ENCODE peak calls at places on chromosomes 3 and 15, in nine cellular contexts. K, D, C, B, X, W, Q, Z and Y are unnamed samples. For H3K27me3, the result is how much of the 10 kb centered on the place peaks cover.

GRCh38 chr3:135328036-135328435 is 533.0 kb downstream of the EPHB1 start:
- DNase-seq in Q (no peak), W (no peak), K (no peak), D (no peak), X (no peak), C (no peak), Z (no peak), B (no peak), Y (no peak)

GRCh38 chr3:32593903-32594525 is 23.4 kb upstream of the DYNC1LI1 start:
- DNase-seq in D (no peak), Q (no peak), W (no peak), X (no peak), Z (no peak), B (no peak), K (no peak), C (no peak), Y (no peak)

GRCh38 chr3:105553851-105554250 is 187.1 kb downstream of the ALCAM start:
- DNase-seq in X (no peak), D (no peak), Q (no peak), B (no peak), W (no peak), C (no peak), K (no peak), Z (no peak), Y (no peak)

GRCh38 chr15:64693134-64693533 is 82.3 kb downstream of the RBPMS2 start:
- DNase-seq in K (no peak), X (no peak), Q (no peak), W (no peak), D (peak), C (no peak), B (no peak), Z (peak), Y (no peak)

GRCh38 chr3:79953591-79954105 is 185.8 kb upstream of the ROBO1 start:
- DNase-seq in W (no peak), K (no peak), D (no peak), Z (no peak), B (no peak), C (no peak), Q (no peak), X (no peak), Y (no peak)

GRCh38 chr3:32813180-32813579 is 4.6 kb upstream of the TRIM71 start:
- DNase-seq in C (no peak), K (no peak), D (no peak), X (no peak), Z (no peak), W (no peak), Q (no peak), B (no peak), Y (no peak)

GRCh38 chr15:70063284-70063991 is 34.3 kb downstream of the TLE3 start:
- DNase-seq in Q (no peak), K (no peak), C (no peak), X (no peak), D (no peak), Z (no peak), B (no peak), W (no peak), Y (no peak)

GRCh38 chr3:108713801-108714200 is 43.4 kb downstream of the RETNLB start:
- DNase-seq in C (no peak), W (no peak), D (no peak), Q (no peak), X (no peak), Z (no peak), B (no peak), K (no peak), Y (no peak)

GRCh38 chr3:33064929-33065328 is 32.0 kb downstream of the GLB1 start:
- DNase-seq in W (no peak), X (no peak), B (no peak), K (no peak), D (no peak), Z (peak), C (no peak), Q (no peak), Y (no peak)

GRCh38 chr3:171966533-171967136 is 72.7 kb upstream of the FNDC3B start:
- DNase-seq in Q (no peak), C (no peak), K (no peak), X (no peak), D (no peak), Z (no peak), B (no peak), W (no peak), Y (no peak)

GRCh38 chr3:151410891-151411559 is 26.5 kb upstream of the P2RY12 start:
- DNase-seq in Q (no peak), K (no peak), Z (no peak), X (no peak), D (no peak), W (no peak), B (no peak), C (no peak), Y (no peak)

GRCh38 chr15:29102911-29103824 is 166.5 kb downstream of the NSMCE3 start:
- DNase-seq in Z (no peak), W (no peak), Q (no peak), X (peak), C (no peak), K (no peak), D (no peak), B (peak), Y (no peak)

GRCh38 chr15:68930268-68931022 is at the start of gene SPESP1:
- DNase-seq in D (peak), X (peak), Z (no peak), Q (no peak), C (no peak), B (peak), K (no peak), W (peak), Y (peak)

GRCh38 chr3:1172642-1173041 is 79.8 kb downstream of the CNTN6 start:
- DNase-seq in D (no peak), Z (no peak), B (no peak), C (no peak), Q (no peak), X (no peak), W (no peak), K (no peak), Y (no peak)

GRCh38 chr3:64267774-64268604 is 42.7 kb upstream of the PRICKLE2 start:
- DNase-seq in D (peak), X (peak), Q (no peak), B (peak), K (peak), W (peak), C (no peak), Z (no peak), Y (no peak)

GRCh38 chr15:31367730-31368344 is 41.2 kb downstream of the KLF13 start:
- DNase-seq in W (no peak), Q (no peak), K (no peak), X (peak), B (no peak), C (no peak), D (no peak), Z (peak), Y (no peak)

GRCh38 chr3:136544532-136544931 is 207.6 kb downstream of the STAG1 start:
- DNase-seq in B (no peak), K (no peak), X (no peak), C (no peak), W (no peak), Q (no peak), Z (no peak), D (no peak), Y (no peak)

GRCh38 chr3:74001481-74001880 is 376.7 kb upstream of the PDZRN3 start:
- DNase-seq in K (no peak), W (no peak), X (no peak), D (no peak), C (no peak), B (no peak), Z (no peak), Q (no peak), Y (no peak)

GRCh38 chr3:78734048-78734637 is 1033.7 kb downstream of the ROBO1 start:
- DNase-seq in C (no peak), X (no peak), D (no peak), Q (no peak), B (no peak), K (no peak), W (no peak), Z (no peak), Y (no peak)

GRCh38 chr3:54882114-54882833 is 45.6 kb downstream of the LRTM1 start:
- DNase-seq in D (peak), Q (no peak), Z (no peak), C (no peak), W (no peak), B (no peak), K (no peak), X (no peak), Y (no peak)

GRCh38 chr15:57890351-57890750 is 175.2 kb downstream of the ALDH1A2 start:
- DNase-seq in W (no peak), C (no peak), Z (no peak), B (no peak), D (no peak), Q (no peak), X (no peak), K (no peak), Y (no peak)

GRCh38 chr3:187185759-187186158 is 11.5 kb upstream of the RTP1 start:
- DNase-seq in Z (no peak), W (no peak), D (no peak), B (no peak), C (no peak), Q (no peak), X (no peak), K (no peak), Y (no peak)

GRCh38 chr3:44343421-44343820 is 4.9 kb downstream of the TCAIM start:
- DNase-seq in W (no peak), Q (no peak), D (no peak), X (no peak), K (no peak), Z (no peak), B (no peak), C (no peak), Y (no peak)

GRCh38 chr15:22980189-22981136 is at the start of gene CYFIP1:
- DNase-seq in X (peak), K (peak), Q (no peak), B (peak), C (no peak), D (peak), Z (peak), W (peak), Y (peak)

GRCh38 chr3:24048843-24049242 is 103.8 kb downstream of the NR1D2 start:
- DNase-seq in X (no peak), Z (no peak), B (no peak), W (no peak), Q (no peak), K (no peak), C (no peak), D (no peak), Y (no peak)

GRCh38 chr3:177263615-177264365 is 66.5 kb upstream of the TBL1XR1 start:
- DNase-seq in K (no peak), Q (no peak), Z (peak), X (no peak), C (no peak), B (no peak), W (no peak), D (no peak), Y (no peak)

GRCh38 chr3:113287818-113288648 is 76.7 kb downstream of the BOC start:
- DNase-seq in D (peak), W (peak), K (no peak), Q (peak), Z (peak), C (peak), X (no peak), B (peak), Y (no peak)

GRCh38 chr3:162441716-162442115 is 945.1 kb downstream of the OTOL1 start:
- DNase-seq in Z (no peak), W (no peak), B (no peak), K (no peak), Q (no peak), X (no peak), D (no peak), C (no peak), Y (no peak)

GRCh38 chr3:178804606-178805005 is 267.0 kb downstream of the ZMAT3 start:
- DNase-seq in Q (no peak), B (no peak), Z (no peak), K (no peak), D (no peak), W (no peak), X (no peak), C (no peak), Y (no peak)

GRCh38 chr15:40044717-40045571 is 6.0 kb upstream of the SRP14 start:
- DNase-seq in W (peak), Z (peak), Q (peak), C (no peak), B (peak), X (peak), K (peak), D (no peak), Y (peak)

GRCh38 chr3:66121288-66121687 is 82.6 kb upstream of the MAGI1 start:
- DNase-seq in C (no peak), W (no peak), Z (no peak), D (peak), X (no peak), Q (no peak), B (no peak), K (no peak), Y (no peak)

GRCh38 chr3:99846472-99846871 is 28.8 kb downstream of the CMSS1 start:
- DNase-seq in D (no peak), C (no peak), Z (no peak), X (no peak), B (no peak), Q (no peak), W (no peak), K (no peak), Y (no peak)

GRCh38 chr3:81962396-81962795 is 201.0 kb upstream of the GBE1 start:
- DNase-seq in B (no peak), Q (no peak), C (no peak), K (no peak), X (no peak), Z (no peak), D (no peak), W (no peak), Y (no peak)

GRCh38 chr15:47206358-47206978 is 510.8 kb upstream of the SEMA6D start:
- DNase-seq in D (no peak), Z (no peak), W (no peak), K (no peak), C (no peak), X (no peak), Q (no peak), B (no peak), Y (no peak)

GRCh38 chr15:62439543-62440016 is 274.5 kb upstream of the C2CD4B start:
- DNase-seq in C (no peak), D (no peak), Z (no peak), B (no peak), Q (no peak), X (no peak), K (no peak), W (no peak), Y (no peak)

GRCh38 chr3:83302091-83302490 is 1540.6 kb upstream of the GBE1 start:
- DNase-seq in K (no peak), Q (no peak), D (no peak), Z (no peak), C (no peak), W (no peak), B (no peak), X (no peak), Y (no peak)

GRCh38 chr3:62686486-62686885 is 188.7 kb downstream of the CADPS start:
- DNase-seq in K (no peak), W (no peak), Q (no peak), D (no peak), B (no peak), C (no peak), Z (no peak), X (no peak), Y (no peak)

GRCh38 chr3:17505856-17506255 is 236.6 kb downstream of the TBC1D5 start:
- DNase-seq in W (no peak), B (no peak), Z (no peak), D (no peak), K (no peak), X (no peak), C (no peak), Q (no peak), Y (no peak)

GRCh38 chr3:118936811-118937210 is 97.8 kb downstream of the IGSF11 start:
- DNase-seq in K (no peak), B (no peak), D (no peak), Q (no peak), C (no peak), X (no peak), W (no peak), Z (no peak), Y (no peak)

GRCh38 chr15:98920091-98920880 is 87.3 kb downstream of the PGPEP1L start:
- DNase-seq in C (no peak), D (no peak), B (no peak), X (no peak), W (no peak), Q (no peak), K (no peak), Z (peak), Y (no peak)

GRCh38 chr15:98917417-98917816 is 90.2 kb downstream of the PGPEP1L start:
- DNase-seq in K (no peak), B (no peak), C (no peak), X (no peak), D (no peak), W (no peak), Z (no peak), Q (no peak), Y (no peak)

GRCh38 chr15:98914626-98915025 is 93.0 kb downstream of the PGPEP1L start:
- DNase-seq in K (no peak), B (no peak), X (no peak), Z (no peak), Q (no peak), D (peak), C (no peak), W (no peak), Y (no peak)

DNA sequence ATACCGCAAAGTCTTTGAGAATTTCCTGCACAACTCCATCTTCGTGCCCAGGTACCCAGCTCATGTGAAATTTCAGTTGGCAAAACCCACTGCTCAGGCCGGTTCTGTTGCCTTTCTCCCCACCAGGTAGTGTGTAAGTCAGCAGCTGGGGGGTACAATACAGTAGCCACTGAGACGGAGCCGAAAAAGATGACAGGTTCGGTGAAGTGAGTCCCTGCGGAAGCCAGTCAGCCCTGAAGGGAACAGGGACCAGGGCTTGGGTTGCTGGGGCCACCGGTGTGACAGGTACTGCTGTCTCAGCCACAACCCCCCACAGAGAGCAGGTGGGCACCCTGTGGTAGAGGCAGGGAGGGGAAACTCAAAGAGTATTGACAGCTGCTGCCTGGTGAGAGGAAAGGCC is 90.8 kb downstream of the PGPEP1L start:
- DNase-seq in K (no peak), Z (no peak), Q (no peak), D (no peak), C (no peak), W (no peak), X (no peak), B (no peak), Y (no peak)
- TF ChIP-seq CTCF in K (no peak), Z (no peak), Q (no peak), D (no peak), C (no peak), W (no peak), X (no peak), B (no peak), Y (no peak)

GRCh38 chr3:11808231-11808630 is 38.5 kb downstream of the TAMM41 start:
- DNase-seq in Q (no peak), D (no peak), Z (no peak), W (peak), B (no peak), C (no peak), X (no peak), K (no peak), Y (no peak)
- H3K4me3 ChIP-seq in Q (no peak), D (no peak), Z (no peak), W (no peak), B (no peak), C (no peak), X (no peak), K (no peak), Y (no peak)

GRCh38 chr15:97961067-97961954 is 808 bp downstream of the ARRDC4 start:
- DNase-seq in Q (peak), D (no peak), C (no peak), B (peak), X (peak), K (peak), W (peak), Z (peak), Y (no peak)
- H3K27me3 ChIP-seq in Q (under half), D (under half), C (under half), B (under half), X (under half), K (under half), W (under half), Z (under half), Y (under half)

GRCh38 chr3:132268956-132269355 is 48.3 kb upstream of the ACP3 start:
- DNase-seq in Z (peak), C (no peak), K (no peak), X (no peak), B (no peak), W (no peak), Q (peak), D (peak), Y (no peak)
- TF ChIP-seq CTCF in Z (peak), C (peak), K (no peak), X (peak), B (no peak), W (no peak), Q (peak), D (peak), Y (peak)

DNA sequence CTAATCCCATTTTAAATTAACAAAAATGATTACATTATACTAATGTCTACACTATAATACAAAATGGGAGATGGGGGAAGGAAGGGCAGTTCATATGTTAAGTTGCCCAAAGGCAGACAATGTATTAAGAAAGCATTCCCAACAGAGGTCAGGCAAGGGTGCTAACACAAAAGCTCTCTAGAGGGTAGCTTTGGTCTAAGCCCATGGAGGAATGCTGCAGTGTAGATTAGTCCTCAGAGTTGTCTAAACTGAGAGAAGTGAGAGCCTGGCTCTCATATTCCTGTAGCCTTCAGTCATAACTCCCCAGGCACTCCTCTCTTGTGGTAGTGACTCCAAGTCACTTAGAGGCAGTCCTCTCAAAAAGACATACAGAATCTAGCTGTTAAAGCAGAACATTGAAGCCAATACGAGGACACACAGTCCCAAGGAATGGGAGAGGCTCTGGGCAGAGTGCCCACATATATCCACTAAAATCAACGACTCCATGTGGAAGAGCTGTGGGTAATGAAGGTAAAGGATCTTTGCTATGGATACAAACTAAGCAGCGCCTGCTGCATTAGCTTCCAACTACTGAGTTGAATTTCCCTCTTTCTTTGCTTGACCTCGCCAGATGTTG is 14.5 kb downstream of the NEK10 start:
- DNase-seq in X (no peak), Z (no peak), W (no peak), C (no peak), D (no peak), K (no peak), Q (no peak), B (no peak), Y (no peak)
- H3K4me3 ChIP-seq in X (no peak), Z (no peak), W (no peak), C (no peak), D (no peak), K (no peak), Q (no peak), B (no peak), Y (no peak)

DNA sequence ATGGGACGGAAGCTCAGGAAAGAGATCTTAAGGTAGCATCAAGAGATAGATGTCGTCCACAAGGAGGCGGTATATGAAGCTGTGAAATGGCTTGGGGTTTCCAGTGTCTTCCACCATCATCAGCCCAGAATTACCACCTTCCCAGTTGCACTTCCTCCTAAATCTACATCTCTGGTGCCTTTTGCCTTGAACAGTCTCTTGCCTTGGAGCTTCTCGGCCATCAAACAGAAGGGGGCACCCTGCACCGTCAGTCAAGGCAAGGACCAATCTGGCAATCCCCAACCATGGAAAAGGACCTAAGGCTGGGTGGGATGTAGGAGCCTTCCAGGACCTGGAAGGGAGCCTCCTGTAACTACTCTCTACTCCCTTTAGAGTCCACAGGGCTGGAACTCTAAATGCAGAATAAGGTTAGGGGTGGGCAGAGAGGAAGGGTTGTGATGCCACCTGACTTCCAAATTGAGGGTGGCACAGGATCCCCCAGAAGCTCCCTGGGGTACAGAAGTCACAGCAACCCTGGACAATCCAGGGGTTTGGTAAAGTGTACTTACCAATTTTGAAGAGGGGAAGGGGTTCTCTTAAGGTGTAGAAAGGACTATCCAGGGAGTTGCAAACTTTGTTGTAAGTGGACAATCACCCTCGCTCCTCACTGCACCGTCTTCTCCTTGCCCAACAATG is 1.0 kb upstream of the RYR3 start:
- DNase-seq in W (peak), X (no peak), B (no peak), Q (no peak), Z (peak), C (no peak), K (no peak), D (no peak), Y (no peak)
- H3K27me3 ChIP-seq in W (under half), X (under half), B (under half), Q (under half), Z (under half), C (under half), K (under half), D (under half), Y (under half)